ENCODE peak calls at places on chromosome 22, in nine cellular contexts. L, D, B, C, Y, G, M, N and K are unnamed samples.

GRCh38 chr22:47786650-47787290 is 1024.3 kb downstream of the TBC1D22A start:
- DNase-seq in L (no peak), D (no peak), B (no peak), C (no peak), Y (no peak), G (no peak), M (no peak), N (no peak), K (no peak)

GRCh38 chr22:35192121-35192918 is 65.0 kb upstream of the HMGXB4 start:
- DNase-seq in L (no peak), D (no peak), B (no peak), C (no peak), Y (no peak), G (no peak), M (no peak), N (no peak), K (no peak)

GRCh38 chr22:32987081-32987631 is 71.0 kb downstream of the SYN3 start:
- DNase-seq in L (no peak), D (no peak), B (no peak), C (peak), Y (no peak), G (no peak), M (no peak), N (no peak), K (no peak)

GRCh38 chr22:38700271-38700788 is 413 bp downstream of the JOSD1 start:
- DNase-seq in L (no peak), D (no peak), B (peak), C (peak), Y (peak), G (no peak), M (no peak), N (no peak), K (no peak)

GRCh38 chr22:45166935-45167334 is 3.2 kb downstream of the NUP50 start:
- DNase-seq in L (no peak), D (no peak), B (no peak), C (no peak), Y (no peak), G (no peak), M (no peak), N (no peak), K (no peak)

GRCh38 chr22:30481711-30482110 is 9.9 kb upstream of the SEC14L3 start:
- DNase-seq in L (no peak), D (no peak), B (no peak), C (no peak), Y (no peak), G (no peak), M (no peak), N (no peak), K (no peak)

GRCh38 chr22:38016182-38017078 is 32.1 kb upstream of the SOX10 start:
- DNase-seq in L (peak), D (peak), B (no peak), C (peak), Y (peak), G (no peak), M (no peak), N (no peak), K (no peak)

GRCh38 chr22:36884314-36885158 is 23.7 kb downstream of the NCF4 start:
- DNase-seq in L (no peak), D (no peak), B (no peak), C (no peak), Y (no peak), G (no peak), M (no peak), N (no peak), K (no peak)

GRCh38 chr22:40412441-40412840 is 42.0 kb downstream of the SGSM3 start:
- DNase-seq in L (no peak), D (no peak), B (no peak), C (no peak), Y (no peak), G (no peak), M (no peak), N (no peak), K (peak)

GRCh38 chr22:46587067-46587471 is 33.1 kb upstream of the GRAMD4 start:
- DNase-seq in L (no peak), D (no peak), B (peak), C (no peak), Y (no peak), G (no peak), M (peak), N (no peak), K (peak)

GRCh38 chr22:38709306-38709705 is 3.6 kb downstream of the GTPBP1 start:
- DNase-seq in L (no peak), D (no peak), B (no peak), C (no peak), Y (no peak), G (no peak), M (no peak), N (no peak), K (no peak)